ENCODE peak calls at places on chromosomes 7 and 10, in six cellular contexts. O is DMS153; G is stimulated activated CD4-positive, alpha-beta T cell treated with anti-CD3 and anti-CD28 coated beads, Interleukin-12 subunit alpha, Interleukin-12 subunit beta, amount 100 ng/mL, for 4 hours; K is HTR-8/SVneo; U is endothelial cell; X is activated naive CD8-positive, alpha-beta T cell treated with anti-CD3 and anti-CD28 coated beads for 36 hours. N is an unnamed sample.

GRCh38 chr7:35241431-35241830 is 12.5 kb downstream of the TBX20 start:
- DNase-seq in O (no peak), G (no peak), K (no peak), U (no peak), X (no peak), N (no peak)

GRCh38 chr7:107592361-107593024 is 12.4 kb downstream of the BCAP29 start:
- DNase-seq in O (no peak), G (no peak), K (no peak), U (no peak), X (no peak), N (no peak)

GRCh38 chr7:47405921-47406765 is 175.8 kb downstream of the TNS3 start:
- DNase-seq in O (no peak), G (no peak), K (no peak), U (no peak), X (no peak), N (peak)

GRCh38 chr7:22238354-22239311 is 118.3 kb downstream of the RAPGEF5 start:
- DNase-seq in O (no peak), G (no peak), K (no peak), U (no peak), X (no peak), N (no peak)

GRCh38 chr7:105816954-105817615 is 59.3 kb downstream of the ATXN7L1 start:
- DNase-seq in O (no peak), G (no peak), K (no peak), U (no peak), X (no peak), N (no peak)

GRCh38 chr7:138670594-138670993 is 30.6 kb downstream of the SVOPL start:
- DNase-seq in O (no peak), G (no peak), K (no peak), U (no peak), X (no peak), N (no peak)

GRCh38 chr10:92110039-92110794 is 180.7 kb downstream of the CPEB3 start:
- DNase-seq in O (peak), G (no peak), K (no peak), U (no peak), X (no peak), N (no peak)

GRCh38 chr7:46369933-46370654 is 449.0 kb upstream of the IGFBP3 start:
- DNase-seq in O (peak), G (no peak), K (no peak), U (no peak), X (no peak), N (no peak)

GRCh38 chr10:128569546-128569945 is 443.3 kb upstream of the MKI67 start:
- DNase-seq in O (no peak), G (no peak), K (no peak), U (no peak), X (no peak), N (no peak)

GRCh38 chr10:75967491-75967890 is 536.1 kb downstream of the LRMDA start:
- DNase-seq in O (no peak), G (no peak), K (no peak), U (no peak), X (no peak), N (no peak)

GRCh38 chr10:18400201-18400910 is 251.0 kb downstream of the NSUN6 start:
- DNase-seq in O (no peak), G (no peak), K (no peak), U (no peak), X (no peak), N (no peak)

GRCh38 chr10:35372329-35372728 is 36.0 kb downstream of the CCNY start:
- DNase-seq in O (peak), G (no peak), K (peak), U (peak), X (no peak), N (no peak)

GRCh38 chr10:116146374-116146773 is 126.6 kb downstream of the GFRA1 start:
- DNase-seq in O (no peak), G (no peak), K (no peak), U (no peak), X (no peak), N (no peak)

GRCh38 chr10:47456794-47457527 is 27.0 kb downstream of the ANXA8 start:
- DNase-seq in O (no peak), G (no peak), K (no peak), U (no peak), X (no peak), N (peak)

GRCh38 chr10:132940791-132941465 is 1.4 kb downstream of the CFAP46 start:
- DNase-seq in O (no peak), G (no peak), K (no peak), U (no peak), X (no peak), N (no peak)

GRCh38 chr7:48107926-48108472 is 18.9 kb downstream of the UPP1 start:
- DNase-seq in O (no peak), G (no peak), K (no peak), U (no peak), X (no peak), N (no peak)

GRCh38 chr7:55426676-55427075 is 61.5 kb downstream of the LANCL2 start:
- DNase-seq in O (no peak), G (no peak), K (no peak), U (no peak), X (no peak), N (no peak)

GRCh38 chr10:79079490-79080355 is 11.0 kb downstream of the ZMIZ1 start:
- DNase-seq in O (no peak), G (no peak), K (no peak), U (no peak), X (no peak), N (no peak)

GRCh38 chr10:96138102-96138501 is 8.0 kb downstream of the ZNF518A start:
- DNase-seq in O (no peak), G (no peak), K (no peak), U (no peak), X (no peak), N (no peak)

GRCh38 chr10:3081383-3081981 is 14.1 kb downstream of the PFKP start:
- DNase-seq in O (no peak), G (no peak), K (no peak), U (no peak), X (no peak), N (peak)

GRCh38 chr7:55513849-55514248 is 58.5 kb downstream of the VOPP1 start:
- DNase-seq in O (no peak), G (no peak), K (no peak), U (no peak), X (no peak), N (no peak)

GRCh38 chr7:35652124-35652523 is 42.8 kb downstream of the HERPUD2 start:
- DNase-seq in O (no peak), G (no peak), K (no peak), U (no peak), X (peak), N (no peak)

GRCh38 chr7:36994456-36995112 is 270.3 kb upstream of the AOAH start:
- DNase-seq in O (no peak), G (no peak), K (no peak), U (no peak), X (no peak), N (no peak)

GRCh38 chr7:105581066-105581811 is at the start of gene EFCAB10:
- DNase-seq in O (peak), G (peak), K (no peak), U (peak), X (peak), N (peak)

GRCh38 chr10:89702121-89702480 is 711 bp downstream of the KIF20B start:
- DNase-seq in O (no peak), G (peak), K (no peak), U (no peak), X (peak), N (no peak)

GRCh38 chr7:128090492-128090891 is 59.3 kb upstream of the LRRC4 start:
- DNase-seq in O (no peak), G (no peak), K (no peak), U (no peak), X (no peak), N (no peak)

GRCh38 chr7:32594965-32595364 is 99.7 kb downstream of the AVL9 start:
- DNase-seq in O (no peak), G (no peak), K (no peak), U (no peak), X (no peak), N (no peak)

GRCh38 chr10:33163941-33164824 is 170.3 kb downstream of the NRP1 start:
- DNase-seq in O (peak), G (no peak), K (no peak), U (no peak), X (no peak), N (no peak)

N was measured in testis.